ENCODE peak calls at places on chromosomes 3 and 15, in six cellular contexts. G, J, Q, D, P and C are unnamed samples.

GRCh38 chr3:63351159-63352007 is 73.3 kb downstream of the SYNPR start:
- DNase-seq in D (peak), J (peak), G (peak), Q (no peak), P (peak), C (peak)

GRCh38 chr15:48112242-48112641 is 8.5 kb upstream of the SLC24A5 start:
- DNase-seq in P (no peak), G (peak), J (peak), D (peak), Q (no peak), C (peak)

GRCh38 chr15:93417156-93418077 is 328.4 kb upstream of the RGMA start:
- DNase-seq in D (no peak), P (no peak), Q (no peak), G (no peak), J (no peak), C (no peak)

GRCh38 chr3:148642616-148643015 is 55.1 kb upstream of the AGTR1 start:
- DNase-seq in D (peak), Q (no peak), P (peak), G (no peak), J (peak), C (no peak)

GRCh38 chr3:154981201-154981600 is 98.9 kb upstream of the MME start:
- DNase-seq in J (peak), Q (no peak), P (no peak), D (no peak), G (no peak), C (no peak)

GRCh38 chr15:29438714-29439076 is 169.1 kb upstream of the NSMCE3 start:
- DNase-seq in Q (no peak), G (no peak), P (no peak), D (no peak), J (no peak), C (peak)

GRCh38 chr3:113297281-113297680 is 85.9 kb downstream of the BOC start:
- DNase-seq in D (no peak), Q (no peak), J (no peak), G (no peak), P (no peak), C (no peak)

GRCh38 chr15:32656091-32656860 is 14.8 kb downstream of the SCG5 start:
- DNase-seq in Q (no peak), P (peak), J (no peak), G (no peak), D (no peak), C (peak)

GRCh38 chr3:89947357-89947954 is 840.0 kb downstream of the EPHA3 start:
- DNase-seq in J (no peak), P (no peak), Q (no peak), G (no peak), D (no peak), C (no peak)

GRCh38 chr3:152320201-152320617 is 51.5 kb downstream of the MBNL1 start:
- DNase-seq in Q (no peak), D (peak), P (no peak), J (peak), G (no peak), C (peak)